ENCODE peak calls at places on chromosomes 11 and 22, in five cellular contexts. One of them, this sample, is unnamed.

GRCh38 chr11:82927264-82927880 is 25.8 kb downstream of the DDIAS start:
- DNase-seq in AML-193: peak; percentile 60
- DNase-seq in Right ventricle myocardium superior: no peak
- DNase-seq in iPS-NIHi11: peak; percentile 55
- DNase-seq in HFFc6: peak; percentile 54
- DNase-seq in this sample: no peak

GRCh38 chr22:23791737-23792645 is 5.2 kb downstream of the SMARCB1 start:
- DNase-seq in Right ventricle myocardium superior: no peak
- DNase-seq in iPS-NIHi11: no peak
- DNase-seq in AML-193: no peak
- DNase-seq in HFFc6: no peak
- DNase-seq in this sample: no peak

GRCh38 chr11:1175461-1176223 is 17.9 kb downstream of the MUC5AC start:
- DNase-seq in Right ventricle myocardium superior: peak; percentile 13
- DNase-seq in HFFc6: no peak
- DNase-seq in iPS-NIHi11: no peak
- DNase-seq in AML-193: no peak
- DNase-seq in this sample: no peak

GRCh38 chr11:123063396-123064267 is 1.7 kb upstream of the HSPA8 start:
- DNase-seq in AML-193: peak; percentile 58
- DNase-seq in Right ventricle myocardium superior: no peak
- DNase-seq in iPS-NIHi11: no peak
- DNase-seq in HFFc6: peak; percentile 34
- DNase-seq in this sample: peak; percentile 44

GRCh38 chr11:129881570-129882170 is 13.7 kb downstream of the NFRKB start:
- DNase-seq in iPS-NIHi11: peak; percentile 72
- DNase-seq in HFFc6: peak; percentile 26
- DNase-seq in AML-193: peak; percentile 37
- DNase-seq in Right ventricle myocardium superior: no peak
- DNase-seq in this sample: peak; percentile 65

GRCh38 chr11:2150206-2150847 is 10.7 kb downstream of the INS start:
- DNase-seq in AML-193: no peak
- DNase-seq in HFFc6: peak; percentile 19
- DNase-seq in Right ventricle myocardium superior: no peak
- DNase-seq in iPS-NIHi11: no peak
- DNase-seq in this sample: no peak

GRCh38 chr11:19696073-19696472 is 16.6 kb upstream of the NAV2 start:
- DNase-seq in iPS-NIHi11: no peak
- DNase-seq in HFFc6: no peak
- DNase-seq in Right ventricle myocardium superior: no peak
- DNase-seq in AML-193: no peak
- DNase-seq in this sample: no peak

GRCh38 chr11:3853935-3854659 is 1.4 kb upstream of the STIM1 start:
- DNase-seq in AML-193: peak; percentile 57
- DNase-seq in HFFc6: no peak
- DNase-seq in Right ventricle myocardium superior: peak; percentile 52
- DNase-seq in iPS-NIHi11: no peak
- DNase-seq in this sample: peak; percentile 78

GRCh38 chr22:45999379-45999971 is 22.5 kb upstream of the WNT7B start:
- DNase-seq in AML-193: no peak
- DNase-seq in HFFc6: no peak
- DNase-seq in Right ventricle myocardium superior: peak; percentile 39
- DNase-seq in iPS-NIHi11: no peak
- DNase-seq in this sample: no peak

GRCh38 chr22:40635008-40635939 is 1.2 kb downstream of the MRTFA start:
- DNase-seq in AML-193: no peak
- DNase-seq in HFFc6: peak; percentile 21
- DNase-seq in iPS-NIHi11: no peak
- DNase-seq in Right ventricle myocardium superior: peak; percentile 79
- DNase-seq in this sample: no peak

GRCh38 chr11:117380676-117381075 is 53.0 kb downstream of the CEP164 start:
- DNase-seq in AML-193: no peak
- DNase-seq in Right ventricle myocardium superior: no peak
- DNase-seq in HFFc6: no peak
- DNase-seq in iPS-NIHi11: no peak
- DNase-seq in this sample: no peak

GRCh38 chr22:24525416-24526037 is 29.4 kb downstream of the GUCD1 start:
- DNase-seq in iPS-NIHi11: peak; percentile 83
- DNase-seq in HFFc6: peak; percentile 51
- DNase-seq in Right ventricle myocardium superior: peak; percentile 88
- DNase-seq in AML-193: peak; percentile 83
- DNase-seq in this sample: peak; percentile 75

GRCh38 chr11:33655842-33656600 is 44.6 kb downstream of the C11orf91 start:
- DNase-seq in AML-193: no peak
- DNase-seq in Right ventricle myocardium superior: no peak
- DNase-seq in iPS-NIHi11: no peak
- DNase-seq in HFFc6: no peak
- DNase-seq in this sample: peak; percentile 90

GRCh38 chr11:75233688-75234295 is 6.8 kb upstream of the TPBGL start:
- DNase-seq in iPS-NIHi11: peak; percentile 83
- DNase-seq in Right ventricle myocardium superior: no peak
- DNase-seq in AML-193: peak; percentile 48
- DNase-seq in HFFc6: peak; percentile 56
- DNase-seq in this sample: peak; percentile 8

GRCh38 chr11:47464479-47464878 is 15.5 kb upstream of the RAPSN start:
- DNase-seq in AML-193: no peak
- DNase-seq in HFFc6: no peak
- DNase-seq in Right ventricle myocardium superior: no peak
- DNase-seq in iPS-NIHi11: no peak
- DNase-seq in this sample: peak; percentile 22

GRCh38 chr11:130817608-130817944 is 98.7 kb downstream of the SNX19 start:
- DNase-seq in iPS-NIHi11: no peak
- DNase-seq in AML-193: no peak
- DNase-seq in Right ventricle myocardium superior: no peak
- DNase-seq in HFFc6: peak; percentile 42
- DNase-seq in this sample: no peak

GRCh38 chr11:17974246-17974645 is 38.6 kb downstream of the SERGEF start:
- DNase-seq in HFFc6: no peak
- DNase-seq in AML-193: no peak
- DNase-seq in Right ventricle myocardium superior: no peak
- DNase-seq in iPS-NIHi11: no peak
- DNase-seq in this sample: no peak

GRCh38 chr11:129969973-129970372 is 32.7 kb downstream of the PRDM10 start:
- DNase-seq in AML-193: no peak
- DNase-seq in HFFc6: no peak
- DNase-seq in iPS-NIHi11: no peak
- DNase-seq in Right ventricle myocardium superior: no peak
- DNase-seq in this sample: no peak

GRCh38 chr11:111452146-111452545 is 60.0 kb downstream of the BTG4 start:
- DNase-seq in Right ventricle myocardium superior: no peak
- DNase-seq in HFFc6: peak; percentile 78
- DNase-seq in AML-193: no peak
- DNase-seq in iPS-NIHi11: no peak
- DNase-seq in this sample: no peak

GRCh38 chr22:23533328-23533762 is 46.7 kb downstream of the IGLL1 start:
- DNase-seq in HFFc6: no peak
- DNase-seq in AML-193: no peak
- DNase-seq in Right ventricle myocardium superior: no peak
- DNase-seq in iPS-NIHi11: peak; percentile 81
- DNase-seq in this sample: peak; percentile 25

This sample was measured in thyroid gland.